ENCODE peak calls at places on chromosomes 16 and 17, in seven cellular contexts. M is RWPE2; L is uterus; J is transverse colon; E is CD4-positive, alpha-beta memory T cell; U is IMR-90; B is pancreas. Y is an unnamed sample.

GRCh38 chr16:87603684-87604571 is 1.6 kb downstream of the JPH3 start:
- DNase-seq in M (no peak), L (no peak), J (no peak), E (no peak), U (no peak), B (no peak), Y (no peak)

GRCh38 chr16:70495425-70496182 is 27.8 kb downstream of the COG4 start:
- DNase-seq in M (no peak), L (no peak), J (no peak), E (no peak), U (no peak), B (no peak), Y (no peak)

GRCh38 chr16:79247386-79247785 is 353.2 kb downstream of the MAF start:
- DNase-seq in M (no peak), L (no peak), J (no peak), E (no peak), U (no peak), B (no peak), Y (no peak)

GRCh38 chr17:17740627-17741237 is 59.5 kb downstream of the RAI1 start:
- DNase-seq in M (no peak), L (no peak), J (no peak), E (peak; percentile 40), U (no peak), B (no peak), Y (peak; percentile 50)

GRCh38 chr17:27762527-27763305 is 37.6 kb downstream of the NOS2 start:
- DNase-seq in M (no peak), L (no peak), J (no peak), E (no peak), U (peak; percentile 37), B (no peak), Y (peak; percentile 26)

GRCh38 chr16:54503011-54503410 is 216.4 kb upstream of the IRX3 start:
- DNase-seq in M (no peak), L (no peak), J (peak; percentile 36), E (no peak), U (no peak), B (no peak), Y (no peak)

GRCh38 chr16:10992797-10993196 is 48.4 kb downstream of the CLEC16A start:
- DNase-seq in M (peak; percentile 76), L (no peak), J (peak; percentile 25), E (no peak), U (peak; percentile 93), B (no peak), Y (no peak)

GRCh38 chr16:29900102-29900887 is at the start of gene ASPHD1:
- DNase-seq in M (peak; percentile 87), L (peak; percentile 58), J (no peak), E (peak; percentile 79), U (peak; percentile 86), B (peak; percentile 90), Y (peak; percentile 80)

GRCh38 chr16:49528564-49529150 is 155.1 kb downstream of the C16orf78 start:
- DNase-seq in M (no peak), L (no peak), J (no peak), E (no peak), U (no peak), B (no peak), Y (no peak)

GRCh38 chr16:25256821-25257503 is 683 bp downstream of the ZKSCAN2 start:
- DNase-seq in M (no peak), L (no peak), J (peak; percentile 10), E (peak; percentile 3), U (peak; percentile 15), B (no peak), Y (no peak)

GRCh38 chr17:44307387-44308186 is 814 bp upstream of the RUNDC3A start:
- DNase-seq in M (no peak), L (no peak), J (peak; percentile 25), E (peak; percentile 26), U (no peak), B (peak; percentile 85), Y (peak; percentile 73)

GRCh38 chr17:17605747-17606083 is 14.2 kb upstream of the PEMT start:
- DNase-seq in M (no peak), L (no peak), J (no peak), E (no peak), U (peak; percentile 58), B (no peak), Y (no peak)

GRCh38 chr16:63361032-63361624 is 1324.9 kb upstream of the CDH8 start:
- DNase-seq in M (no peak), L (no peak), J (no peak), E (no peak), U (peak; percentile 66), B (no peak), Y (peak; percentile 17)

GRCh38 chr16:57903656-57904055 is 67.3 kb downstream of the CNGB1 start:
- DNase-seq in M (no peak), L (no peak), J (peak; percentile 30), E (no peak), U (no peak), B (no peak), Y (no peak)

GRCh38 chr16:86825631-86826030 is 247.3 kb downstream of the FOXL1 start:
- DNase-seq in M (peak; percentile 2), L (no peak), J (no peak), E (no peak), U (no peak), B (no peak), Y (no peak)

GRCh38 chr16:27341549-27341948 is 27.8 kb downstream of the IL4R start:
- DNase-seq in M (no peak), L (no peak), J (no peak), E (no peak), U (no peak), B (no peak), Y (no peak)

DNA sequence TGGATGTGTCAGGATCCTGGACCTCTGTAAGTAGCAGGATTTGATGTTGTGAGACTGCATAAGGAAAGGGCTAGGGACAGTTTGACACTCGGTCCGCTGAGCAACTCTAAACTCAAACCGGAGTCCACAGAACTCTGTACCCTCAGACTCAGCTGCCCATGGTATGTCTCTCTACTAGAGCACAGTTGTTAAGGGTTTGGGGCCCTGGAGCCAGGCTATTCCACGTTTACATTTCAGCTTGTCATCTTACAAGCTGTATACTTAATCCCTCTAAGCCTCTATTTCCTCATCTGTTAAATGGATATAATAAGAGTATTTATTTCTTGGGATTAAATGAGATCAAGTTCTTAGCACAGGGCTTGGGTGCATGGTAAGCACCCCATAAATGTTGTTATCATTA is 27.9 kb downstream of the HOXB1 start:
- DNase-seq in M (no peak), L (no peak), J (no peak), E (no peak), U (no peak), B (no peak), Y (no peak)
- H3K27ac ChIP-seq in M (no peak overlapping the region), L (no peak overlapping the region), J (no peak overlapping the region), E (no peak overlapping the region), U (no peak overlapping the region), B (no peak overlapping the region), Y (no peak overlapping the region)

GRCh38 chr16:81096715-81097208 is 567 bp upstream of the GCSH start:
- DNase-seq in M (no peak), L (peak; percentile 21), J (no peak), E (no peak), U (no peak), B (no peak), Y (no peak)
- H3K27ac ChIP-seq in M (peak overlapping the region; percentile 15), L (no peak overlapping the region), J (peak overlapping the region; percentile 69), E (no peak overlapping the region), U (no peak overlapping the region), B (peak overlapping the region; percentile 45), Y (no peak overlapping the region)

DNA sequence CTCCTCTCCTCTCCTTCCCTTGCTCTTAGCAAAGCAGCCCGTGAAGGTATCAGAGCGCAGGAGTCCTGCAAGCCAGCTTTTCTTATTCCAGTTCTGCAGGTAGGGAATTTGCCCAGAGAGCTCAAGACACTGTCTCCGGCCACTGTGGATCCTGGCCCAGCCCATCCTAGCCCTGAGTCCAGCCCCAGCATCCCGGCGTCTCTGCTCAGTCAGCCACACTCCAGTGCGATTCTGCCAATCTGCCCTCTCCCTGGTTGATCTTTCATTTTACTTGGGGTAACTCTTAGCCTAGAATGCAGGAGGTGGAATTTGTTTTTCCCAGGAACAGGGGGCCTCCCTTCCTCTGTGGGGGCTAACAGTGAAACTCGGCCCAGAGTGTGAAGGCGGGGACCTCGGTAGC is 176.9 kb upstream of the GSE1 start:
- DNase-seq in M (no peak), L (peak; percentile 53), J (no peak), E (no peak), U (no peak), B (peak; percentile 40), Y (peak; percentile 65)
- H3K27ac ChIP-seq in M (no peak overlapping the region), L (peak overlapping the region; percentile 80), J (peak overlapping the region; percentile 87), E (no peak overlapping the region), U (no peak overlapping the region), B (peak overlapping the region; percentile 84), Y (peak overlapping the region; percentile 9)

GRCh38 chr16:46900464-46901235 is 16.5 kb downstream of the GPT2 start:
- DNase-seq in M (no peak), L (no peak), J (no peak), E (no peak), U (no peak), B (no peak), Y (no peak)
- H3K27ac ChIP-seq in M (no peak overlapping the region), L (no peak overlapping the region), J (no peak overlapping the region), E (no peak overlapping the region), U (no peak overlapping the region), B (no peak overlapping the region), Y (no peak overlapping the region)

GRCh38 chr17:16301963-16302855 is 51.1 kb downstream of the CENPV start:
- DNase-seq in M (no peak), L (no peak), J (no peak), E (no peak), U (peak; percentile 60), B (no peak), Y (no peak)

GRCh38 chr17:16297367-16298139 is 55.7 kb downstream of the CENPV start:
- DNase-seq in M (no peak), L (no peak), J (peak; percentile 57), E (no peak), U (no peak), B (no peak), Y (no peak)

GRCh38 chr17:16294560-16294959 is 58.7 kb downstream of the CENPV start:
- DNase-seq in M (no peak), L (no peak), J (no peak), E (no peak), U (no peak), B (no peak), Y (no peak)

GRCh38 chr17:16300554-16300953 is 52.7 kb downstream of the CENPV start:
- DNase-seq in M (no peak), L (no peak), J (no peak), E (no peak), U (no peak), B (no peak), Y (no peak)

GRCh38 chr17:16298140-16298662 is 55.1 kb downstream of the CENPV start:
- DNase-seq in M (no peak), L (no peak), J (no peak), E (no peak), U (no peak), B (no peak), Y (no peak)
- H3K27ac ChIP-seq in M (no peak overlapping the region), L (no peak overlapping the region), J (peak overlapping the region; percentile 81), E (no peak overlapping the region), U (no peak overlapping the region), B (peak overlapping the region; percentile 22), Y (no peak overlapping the region)

DNA sequence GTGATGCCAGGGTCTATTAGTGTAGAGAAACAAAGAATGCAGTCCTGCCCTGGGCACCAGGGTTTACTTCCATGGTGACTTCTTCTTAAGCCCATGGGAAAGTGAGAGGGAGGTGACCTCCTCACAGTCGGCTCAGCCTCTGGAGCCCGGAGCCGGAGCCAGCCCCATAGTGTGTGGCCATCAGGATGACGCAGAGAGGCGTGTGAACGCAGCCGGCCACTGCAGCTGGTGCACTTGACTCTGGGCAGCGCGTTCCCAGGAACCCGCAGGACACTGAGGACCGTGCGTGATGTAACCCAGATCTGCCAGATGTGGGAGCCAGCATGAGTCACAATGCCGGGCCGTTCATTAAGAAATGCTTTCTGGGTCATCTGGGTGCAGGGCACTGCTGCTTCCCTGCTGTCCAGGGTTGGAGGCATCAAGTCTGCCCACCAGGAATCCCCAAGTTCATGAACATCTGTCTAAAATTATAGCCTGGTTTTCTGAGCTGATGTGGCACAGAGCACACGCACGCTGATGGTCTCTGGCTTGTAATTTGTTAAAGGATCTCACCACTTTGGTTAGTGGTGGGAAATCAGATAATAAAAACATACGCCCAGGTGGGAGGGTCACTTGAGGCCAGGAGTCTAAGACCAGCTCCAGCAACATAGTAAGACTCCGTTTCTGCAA is 114.1 kb downstream of the PITPNC1 start:
- DNase-seq in M (peak; percentile 68), L (peak; percentile 82), J (peak; percentile 72), E (no peak), U (peak; percentile 98), B (peak; percentile 99), Y (peak; percentile 84)
- H3K27ac ChIP-seq in M (no peak overlapping the region), L (peak overlapping the region; percentile 68), J (peak overlapping the region; percentile 46), E (no peak overlapping the region), U (no peak overlapping the region), B (peak overlapping the region; percentile 90), Y (no peak overlapping the region)